ENCODE peak calls at places on chromosomes 4 and X, in seven cellular contexts. L is tibial nerve, K is sigmoid colon, J is H1, V is stomach, S is K562, D is suprapubic skin. Y is an unnamed sample. For H3K4me1, the result is how much of the 10 kb centered on the place peaks cover.

GRCh38 chr4:89586864-89587263 is 250.1 kb downstream of the SNCA start:
- DNase-seq in K (no peak), D (no peak), S (no peak), V (no peak), L (no peak), J (no peak), Y (peak)

GRCh38 chrX:64192040-64192439 is 13.5 kb downstream of the AMER1 start:
- DNase-seq in D (no peak), V (no peak), L (no peak), K (no peak), J (no peak), S (no peak), Y (no peak)

GRCh38 chr4:94455081-94455480 is 3.3 kb downstream of the PDLIM5 start:
- DNase-seq in D (peak), S (peak), J (no peak), K (peak), L (no peak), V (peak), Y (peak)

GRCh38 chr4:53614616-53615015 is 23.3 kb upstream of the LNX1 start:
- DNase-seq in V (peak), J (no peak), D (no peak), S (no peak), K (no peak), L (no peak), Y (no peak)

GRCh38 chrX:131762802-131763234 is 218.9 kb downstream of the OR13H1 start:
- DNase-seq in L (no peak), S (peak), K (peak), D (no peak), J (no peak), V (peak), Y (peak)

GRCh38 chr4:24202579-24202978 is 312.7 kb upstream of the PPARGC1A start:
- DNase-seq in L (no peak), K (no peak), J (no peak), V (no peak), S (no peak), D (no peak), Y (no peak)

GRCh38 chr4:19756661-19757060 is 495.0 kb upstream of the SLIT2 start:
- DNase-seq in V (no peak), D (no peak), K (no peak), S (no peak), J (no peak), L (no peak), Y (no peak)

GRCh38 chrX:54492340-54492739 is 3.7 kb downstream of the FGD1 start:
- DNase-seq in V (no peak), D (no peak), S (no peak), L (no peak), K (no peak), J (no peak), Y (no peak)

GRCh38 chrX:45822124-45822523 is 621.4 kb upstream of the DIPK2B start:
- DNase-seq in J (no peak), S (no peak), V (no peak), L (no peak), K (no peak), D (no peak), Y (no peak)

GRCh38 chrX:21838937-21839333 is 482 bp upstream of the MBTPS2 start:
- DNase-seq in S (no peak), L (no peak), K (no peak), V (no peak), J (no peak), D (no peak), Y (peak)

GRCh38 chr4:138697771-138698170 is 317.8 kb upstream of the NOCT start:
- DNase-seq in J (no peak), L (no peak), K (no peak), V (no peak), D (no peak), S (no peak), Y (no peak)

GRCh38 chr4:87363552-87363951 is 27.4 kb downstream of the HSD17B11 start:
- DNase-seq in J (no peak), S (no peak), D (no peak), K (no peak), L (no peak), V (no peak), Y (no peak)

GRCh38 chr4:117783716-117784115 is 250.6 kb upstream of the NDST3 start:
- DNase-seq in K (no peak), S (no peak), D (no peak), L (no peak), J (no peak), V (no peak), Y (no peak)

GRCh38 chrX:73562986-73563739 is at the start of gene CHIC1:
- DNase-seq in S (peak), V (peak), D (peak), L (peak), J (peak), K (peak), Y (peak)

GRCh38 chr4:80156410-80156809 is 40.9 kb upstream of the PRDM8 start:
- DNase-seq in V (no peak), L (no peak), S (no peak), D (no peak), J (no peak), K (no peak), Y (no peak)

GRCh38 chr4:149910177-149910576 is 94.5 kb upstream of the IQCM start:
- DNase-seq in J (no peak), V (no peak), K (no peak), L (no peak), S (no peak), D (no peak), Y (no peak)

DNA sequence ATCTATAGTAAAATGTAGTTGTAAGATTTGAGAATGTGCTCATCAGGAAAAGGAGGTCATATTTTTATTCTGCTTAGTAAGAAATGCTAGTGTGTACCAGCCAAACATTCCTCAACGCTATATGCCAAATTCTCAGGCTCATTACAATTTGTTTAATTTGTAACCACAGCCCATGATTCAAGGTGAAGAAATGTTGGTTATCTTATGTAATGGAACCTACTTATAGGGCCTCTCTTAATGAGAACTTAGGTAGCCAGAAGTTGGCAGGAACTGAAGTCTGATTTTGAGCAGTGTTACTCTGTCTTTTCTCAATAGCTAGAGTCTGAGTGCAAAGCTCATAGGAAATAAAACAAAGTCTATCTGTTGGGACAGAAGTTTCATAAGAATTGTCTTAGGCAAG is 595.0 kb downstream of the GLUD2 start:
- DNase-seq in L (no peak), K (no peak), D (no peak), J (no peak), S (no peak), V (no peak), Y (no peak)
- TF ChIP-seq EP300 in L (peak), K (no peak), D (no peak), J (no peak), S (no peak), V (no peak), Y (no peak)

GRCh38 chrX:123696334-123696733 is 36.5 kb downstream of the THOC2 start:
- DNase-seq in D (no peak), J (no peak), L (no peak), K (no peak), V (no peak), S (no peak), Y (no peak)

GRCh38 chrX:123698979-123699378 is 33.9 kb downstream of the THOC2 start:
- DNase-seq in K (no peak), J (no peak), D (no peak), S (no peak), V (no peak), L (no peak), Y (no peak)

GRCh38 chrX:123695242-123695641 is 37.6 kb downstream of the THOC2 start:
- DNase-seq in S (no peak), J (no peak), K (no peak), V (no peak), D (no peak), L (no peak), Y (no peak)
- H3K4me1 ChIP-seq in S (under half), J (under half), K (under half), V (under half), D (under half), L (under half), Y (under half)

GRCh38 chr4:163165217-163166017 is 1.3 kb downstream of the NAF1 start:
- DNase-seq in J (no peak), D (no peak), K (no peak), S (peak), V (no peak), L (no peak), Y (no peak)
- TF ChIP-seq EP300 in J (no peak), D (no peak), K (no peak), S (no peak), V (no peak), L (no peak), Y (no peak)

GRCh38 chrX:111086521-111087127 is 9.4 kb upstream of the PAK3 start:
- DNase-seq in S (no peak), L (no peak), V (no peak), J (no peak), K (no peak), D (no peak), Y (no peak)

GRCh38 chrX:111088628-111089027 is 7.4 kb upstream of the PAK3 start:
- DNase-seq in L (no peak), J (no peak), D (no peak), K (no peak), V (no peak), S (no peak), Y (no peak)

GRCh38 chrX:111083101-111083500 is 12.9 kb upstream of the PAK3 start:
- DNase-seq in V (no peak), S (no peak), K (no peak), J (no peak), L (no peak), D (no peak), Y (no peak)
- H3K4me1 ChIP-seq in V (under half), S (under half), K (under half), J (under half), L (under half), D (under half), Y (under half)

GRCh38 chr4:85452073-85452764 is 22.7 kb upstream of the ARHGAP24 start:
- DNase-seq in V (no peak), S (no peak), K (no peak), L (no peak), J (no peak), D (no peak), Y (no peak)
- TF ChIP-seq EP300 in V (no peak), S (no peak), K (no peak), L (no peak), J (no peak), D (no peak), Y (no peak)